ENCODE peak calls at places on chromosomes 12 and 14, in six cellular contexts. L is K562, K is neural progenitor cell, M is hepatocyte, O is H9, V is PC-3. P is an unnamed sample.
A peak's percentile ranks its signal among the peaks of the same experiment; 100 is the strongest.

GRCh38 chr14:91523972-91524371 is 13.9 kb upstream of the PPP4R3A start:
- DNase-seq in L (no peak), K (no peak), M (no peak), O (no peak), V (no peak), P (no peak)

GRCh38 chr12:11758838-11759509 is 109.5 kb downstream of the ETV6 start:
- DNase-seq in L (no peak), K (peak; percentile 56), M (no peak), O (no peak), V (no peak), P (no peak)

GRCh38 chr12:97275261-97276197 is 187.1 kb upstream of the RMST start:
- DNase-seq in L (no peak), K (peak; percentile 95), M (no peak), O (peak; percentile 39), V (no peak), P (no peak)

GRCh38 chr12:122350444-122350843 is 72.0 kb downstream of the CLIP1 start:
- DNase-seq in L (peak; percentile 25), K (no peak), M (no peak), O (no peak), V (no peak), P (no peak)

GRCh38 chr12:110687770-110688169 is 1.1 kb downstream of the HVCN1 start:
- DNase-seq in L (no peak), K (no peak), M (no peak), O (no peak), V (no peak), P (no peak)

GRCh38 chr12:38838211-38838850 is 67.1 kb downstream of the CPNE8 start:
- DNase-seq in L (no peak), K (no peak), M (peak; percentile 5), O (no peak), V (no peak), P (no peak)

GRCh38 chr12:6536894-6537579 is 2.7 kb downstream of the GAPDH start:
- DNase-seq in L (no peak), K (no peak), M (no peak), O (peak; percentile 40), V (no peak), P (no peak)

GRCh38 chr14:89117017-89117416 is 292.6 kb downstream of the TTC8 start:
- DNase-seq in L (no peak), K (peak; percentile 18), M (no peak), O (no peak), V (no peak), P (no peak)

GRCh38 chr12:63967358-63967757 is 122.9 kb downstream of the SRGAP1 start:
- DNase-seq in L (no peak), K (no peak), M (no peak), O (no peak), V (peak; percentile 68), P (no peak)

GRCh38 chr12:57496822-57497221 is 9.0 kb downstream of the MARS1 start:
- DNase-seq in L (no peak), K (no peak), M (no peak), O (no peak), V (no peak), P (no peak)

GRCh38 chr14:75562048-75562447 is 16.4 kb upstream of the FLVCR2 start:
- DNase-seq in L (no peak), K (no peak), M (no peak), O (no peak), V (peak; percentile 9), P (no peak)

GRCh38 chr14:104445832-104446381 is 133.7 kb upstream of the C14orf180 start:
- DNase-seq in L (no peak), K (no peak), M (no peak), O (peak; percentile 21), V (no peak), P (no peak)

GRCh38 chr12:19998968-19999792 is 369.2 kb upstream of the PDE3A start:
- DNase-seq in L (no peak), K (no peak), M (no peak), O (no peak), V (no peak), P (no peak)

GRCh38 chr12:107748472-107748871 is 12.5 kb downstream of the PRDM4 start:
- DNase-seq in L (no peak), K (no peak), M (no peak), O (no peak), V (peak; percentile 91), P (no peak)

GRCh38 chr12:100953217-100953616 is 158.6 kb downstream of the ANO4 start:
- DNase-seq in L (no peak), K (no peak), M (no peak), O (no peak), V (no peak), P (no peak)

GRCh38 chr12:54949041-54949721 is 35.4 kb downstream of the TESPA1 start:
- DNase-seq in L (no peak), K (no peak), M (no peak), O (no peak), V (no peak), P (no peak)

GRCh38 chr12:54991992-54992377 is 7.4 kb upstream of the TESPA1 start:
- DNase-seq in L (no peak), K (no peak), M (no peak), O (no peak), V (no peak), P (no peak)

GRCh38 chr12:42873401-42873800 is 283.9 kb upstream of the PRICKLE1 start:
- DNase-seq in L (no peak), K (no peak), M (no peak), O (no peak), V (peak; percentile 77), P (no peak)

GRCh38 chr12:57842342-57843294 is 3.9 kb downstream of the CTDSP2 start:
- DNase-seq in L (no peak), K (peak; percentile 72), M (peak; percentile 61), O (peak; percentile 79), V (no peak), P (no peak)

GRCh38 chr14:61528591-61529021 is 166.7 kb upstream of the HIF1A start:
- DNase-seq in L (no peak), K (no peak), M (no peak), O (no peak), V (peak; percentile 89), P (peak; percentile 38)

GRCh38 chr12:57107456-57107855 is 3.7 kb downstream of the STAT6 start:
- DNase-seq in L (peak; percentile 25), K (no peak), M (peak; percentile 5), O (no peak), V (no peak), P (no peak)

GRCh38 chr14:104207142-104207845 is 68.9 kb downstream of the KIF26A start:
- DNase-seq in L (no peak), K (no peak), M (no peak), O (no peak), V (no peak), P (no peak)

GRCh38 chr12:89484470-89484869 is 40.1 kb downstream of the GALNT4 start:
- DNase-seq in L (no peak), K (no peak), M (no peak), O (no peak), V (no peak), P (no peak)

GRCh38 chr14:25111061-25111601 is 61.2 kb upstream of the STXBP6 start:
- DNase-seq in L (no peak), K (no peak), M (peak; percentile 82), O (no peak), V (no peak), P (no peak)

GRCh38 chr14:74240794-74241610 is 1.8 kb downstream of the VSX2 start:
- DNase-seq in L (no peak), K (peak; percentile 70), M (no peak), O (peak; percentile 47), V (no peak), P (no peak)

GRCh38 chr14:73457935-73458218 is 469 bp downstream of the NUMB start:
- DNase-seq in L (no peak), K (no peak), M (peak; percentile 60), O (no peak), V (no peak), P (no peak)

GRCh38 chr12:131458931-131459575 is 251.8 kb upstream of the SFSWAP start:
- DNase-seq in L (no peak), K (no peak), M (no peak), O (peak; percentile 28), V (no peak), P (no peak)

GRCh38 chr14:99378782-99379214 is 101.9 kb downstream of the SETD3 start:
- DNase-seq in L (peak; percentile 23), K (no peak), M (peak; percentile 41), O (no peak), V (peak; percentile 72), P (peak; percentile 23)

GRCh38 chr12:12803186-12803585 is 10.0 kb upstream of the DDX47 start:
- DNase-seq in L (peak; percentile 59), K (no peak), M (peak; percentile 82), O (no peak), V (peak; percentile 95), P (peak; percentile 93)

GRCh38 chr14:105475269-105475915 is 771 bp downstream of the CRIP2 start:
- DNase-seq in L (no peak), K (peak; percentile 43), M (no peak), O (no peak), V (peak; percentile 58), P (no peak)

GRCh38 chr14:105473677-105474477 is 744 bp upstream of the CRIP2 start:
- DNase-seq in L (peak; percentile 85), K (peak; percentile 98), M (peak; percentile 94), O (peak; percentile 97), V (peak; percentile 89), P (no peak)

GRCh38 chr14:105475916-105476845 is 1.6 kb downstream of the CRIP2 start:
- DNase-seq in L (no peak), K (peak; percentile 34), M (no peak), O (peak; percentile 67), V (peak; percentile 48), P (no peak)

GRCh38 chr14:105473033-105473676 is 1.5 kb upstream of the CRIP2 start:
- DNase-seq in L (no peak), K (no peak), M (no peak), O (no peak), V (peak; percentile 25), P (no peak)

GRCh38 chr14:105474478-105475268 is at the start of gene CRIP2:
- DNase-seq in L (peak; percentile 88), K (peak; percentile 81), M (peak; percentile 83), O (no peak), V (peak; percentile 50), P (no peak)
- H3K27ac ChIP-seq in L (no peak within 1 kb of the TSS), K (no peak within 1 kb of the TSS), M (peak within 1 kb of the TSS; percentile 79), O (no peak within 1 kb of the TSS), V (peak within 1 kb of the TSS; percentile 69), P (no peak within 1 kb of the TSS)

GRCh38 chr12:113980537-113981337 is 14.6 kb upstream of the RBM19 start:
- DNase-seq in L (peak; percentile 68), K (peak; percentile 89), M (peak; percentile 89), O (peak; percentile 72), V (peak; percentile 80), P (no peak)
- H3K9me3 ChIP-seq in L (no peaks in the 10 kb centered on the region), K (no peaks in the 10 kb centered on the region), M (no peaks in the 10 kb centered on the region), O (no peaks in the 10 kb centered on the region), V (no peaks in the 10 kb centered on the region), P (no peaks in the 10 kb centered on the region)

GRCh38 chr14:68972507-68973272 is 6.4 kb downstream of the ACTN1 start:
- DNase-seq in L (no peak), K (no peak), M (no peak), O (no peak), V (no peak), P (no peak)
- H4K20me1 ChIP-seq in L (peaks cover 27% of the 10 kb centered on the region), K (peaks cover 71% of the 10 kb centered on the region), M (peaks cover 4% of the 10 kb centered on the region), O (peaks cover 4% of the 10 kb centered on the region), V (peaks cover 95% of the 10 kb centered on the region), P (peaks cover 81% of the 10 kb centered on the region)

GRCh38 chr14:92532490-92533163 is 19.0 kb downstream of the RIN3 start:
- DNase-seq in L (no peak), K (no peak), M (no peak), O (no peak), V (no peak), P (no peak)
- H3K27ac ChIP-seq in L (no peak overlapping the region), K (no peak overlapping the region), M (no peak overlapping the region), O (no peak overlapping the region), V (no peak overlapping the region), P (no peak overlapping the region)

GRCh38 chr14:19775587-19775986 is 2.3 kb downstream of the OR4M1 start:
- DNase-seq in L (no peak), K (no peak), M (no peak), O (no peak), V (no peak), P (no peak)

GRCh38 chr14:19771895-19772430 is 1.3 kb upstream of the OR4M1 start:
- DNase-seq in L (no peak), K (no peak), M (no peak), O (no peak), V (no peak), P (no peak)
- H3K9me3 ChIP-seq in L (no peaks in the 10 kb centered on the region), K (peaks cover 84% of the 10 kb centered on the region), M (peaks cover 9% of the 10 kb centered on the region), O (peaks cover 69% of the 10 kb centered on the region), V (peaks cover 24% of the 10 kb centered on the region), P (peaks cover 2% of the 10 kb centered on the region)